ENCODE peak calls at places on chromosomes 1 and 21, in eight cellular contexts. One of them, this sample, is unnamed.
A peak's percentile ranks its signal among the peaks of the same experiment; 100 is the strongest.

GRCh38 chr1:85344256-85344694 is 67.8 kb upstream of the BCL10 start:
- DNase-seq in T-cell: no peak
- DNase-seq in NCI-H2171: no peak
- DNase-seq in head of caudate nucleus: no peak
- DNase-seq in activated T-cell treated with anti-CD3 and anti-CD28 coated beads for 1 hour: no peak
- DNase-seq in neuronal stem cell: no peak
- DNase-seq in right atrium auricular region: no peak
- DNase-seq in EH: peak; percentile 74
- DNase-seq in this sample: peak; percentile 25

GRCh38 chr1:10020668-10021067 is 12.1 kb upstream of the UBE4B start:
- DNase-seq in T-cell: no peak
- DNase-seq in NCI-H2171: no peak
- DNase-seq in head of caudate nucleus: no peak
- DNase-seq in activated T-cell treated with anti-CD3 and anti-CD28 coated beads for 1 hour: no peak
- DNase-seq in neuronal stem cell: no peak
- DNase-seq in right atrium auricular region: no peak
- DNase-seq in EH: peak; percentile 59
- DNase-seq in this sample: no peak

GRCh38 chr1:26277261-26277661 is 2.6 kb upstream of the SH3BGRL3 start:
- DNase-seq in T-cell: no peak
- DNase-seq in NCI-H2171: no peak
- DNase-seq in head of caudate nucleus: no peak
- DNase-seq in activated T-cell treated with anti-CD3 and anti-CD28 coated beads for 1 hour: no peak
- DNase-seq in neuronal stem cell: no peak
- DNase-seq in right atrium auricular region: no peak
- DNase-seq in EH: no peak
- DNase-seq in this sample: no peak

GRCh38 chr1:24369801-24370200 is 43.8 kb downstream of the STPG1 start:
- DNase-seq in T-cell: no peak
- DNase-seq in NCI-H2171: peak; percentile 15
- DNase-seq in head of caudate nucleus: no peak
- DNase-seq in activated T-cell treated with anti-CD3 and anti-CD28 coated beads for 1 hour: no peak
- DNase-seq in neuronal stem cell: no peak
- DNase-seq in right atrium auricular region: no peak
- DNase-seq in EH: no peak
- DNase-seq in this sample: no peak

GRCh38 chr21:44845418-44846200 is 27.7 kb upstream of the SUMO3 start:
- DNase-seq in T-cell: peak; percentile 41
- DNase-seq in NCI-H2171: no peak
- DNase-seq in head of caudate nucleus: peak; percentile 42
- DNase-seq in activated T-cell treated with anti-CD3 and anti-CD28 coated beads for 1 hour: peak; percentile 28
- DNase-seq in neuronal stem cell: peak; percentile 55
- DNase-seq in right atrium auricular region: peak; percentile 69
- DNase-seq in EH: peak; percentile 61
- DNase-seq in this sample: peak; percentile 54

GRCh38 chr1:16717174-16718108 is 22.9 kb upstream of the RNU1-4 start:
- DNase-seq in T-cell: no peak
- DNase-seq in NCI-H2171: no peak
- DNase-seq in head of caudate nucleus: peak; percentile 75
- DNase-seq in activated T-cell treated with anti-CD3 and anti-CD28 coated beads for 1 hour: no peak
- DNase-seq in neuronal stem cell: no peak
- DNase-seq in right atrium auricular region: peak; percentile 58
- DNase-seq in EH: no peak
- DNase-seq in this sample: no peak

GRCh38 chr1:117631361-117631760 is 25.5 kb downstream of the TENT5C start:
- DNase-seq in T-cell: no peak
- DNase-seq in NCI-H2171: no peak
- DNase-seq in head of caudate nucleus: no peak
- DNase-seq in activated T-cell treated with anti-CD3 and anti-CD28 coated beads for 1 hour: no peak
- DNase-seq in neuronal stem cell: no peak
- DNase-seq in right atrium auricular region: no peak
- DNase-seq in EH: no peak
- DNase-seq in this sample: peak; percentile 5

GRCh38 chr1:160708821-160709220 is 2.8 kb downstream of the CD48 start:
- DNase-seq in T-cell: peak; percentile 35
- DNase-seq in NCI-H2171: no peak
- DNase-seq in head of caudate nucleus: no peak
- DNase-seq in activated T-cell treated with anti-CD3 and anti-CD28 coated beads for 1 hour: no peak
- DNase-seq in neuronal stem cell: no peak
- DNase-seq in right atrium auricular region: no peak
- DNase-seq in EH: no peak
- DNase-seq in this sample: no peak

GRCh38 chr1:230424440-230425251 is 1.5 kb downstream of the PGBD5 start:
- DNase-seq in T-cell: no peak
- DNase-seq in NCI-H2171: no peak
- DNase-seq in head of caudate nucleus: no peak
- DNase-seq in activated T-cell treated with anti-CD3 and anti-CD28 coated beads for 1 hour: no peak
- DNase-seq in neuronal stem cell: no peak
- DNase-seq in right atrium auricular region: no peak
- DNase-seq in EH: no peak
- DNase-seq in this sample: peak; percentile 66

GRCh38 chr21:41425954-41426655 is at the start of gene MX1:
- DNase-seq in T-cell: peak; percentile 78
- DNase-seq in NCI-H2171: no peak
- DNase-seq in head of caudate nucleus: peak; percentile 83
- DNase-seq in activated T-cell treated with anti-CD3 and anti-CD28 coated beads for 1 hour: peak; percentile 96
- DNase-seq in neuronal stem cell: no peak
- DNase-seq in right atrium auricular region: peak; percentile 73
- DNase-seq in EH: peak; percentile 41
- DNase-seq in this sample: peak; percentile 18

GRCh38 chr1:3290915-3291314 is 163.6 kb upstream of the ARHGEF16 start:
- DNase-seq in T-cell: no peak
- DNase-seq in NCI-H2171: no peak
- DNase-seq in head of caudate nucleus: no peak
- DNase-seq in activated T-cell treated with anti-CD3 and anti-CD28 coated beads for 1 hour: no peak
- DNase-seq in neuronal stem cell: no peak
- DNase-seq in right atrium auricular region: no peak
- DNase-seq in EH: no peak
- DNase-seq in this sample: no peak

GRCh38 chr1:17573518-17574041 is 34.1 kb downstream of the ARHGEF10L start:
- DNase-seq in T-cell: no peak
- DNase-seq in NCI-H2171: no peak
- DNase-seq in head of caudate nucleus: peak; percentile 64
- DNase-seq in activated T-cell treated with anti-CD3 and anti-CD28 coated beads for 1 hour: no peak
- DNase-seq in neuronal stem cell: peak; percentile 76
- DNase-seq in right atrium auricular region: no peak
- DNase-seq in EH: no peak
- DNase-seq in this sample: no peak

GRCh38 chr1:26993237-26994019 is at the start of gene TRNP1:
- DNase-seq in T-cell: peak; percentile 57
- DNase-seq in NCI-H2171: peak; percentile 76
- DNase-seq in head of caudate nucleus: peak; percentile 85
- DNase-seq in activated T-cell treated with anti-CD3 and anti-CD28 coated beads for 1 hour: peak; percentile 57
- DNase-seq in neuronal stem cell: peak; percentile 72
- DNase-seq in right atrium auricular region: no peak
- DNase-seq in EH: peak; percentile 78
- DNase-seq in this sample: peak; percentile 84

GRCh38 chr1:171422489-171422888 is 62.8 kb upstream of the PRRC2C start:
- DNase-seq in T-cell: no peak
- DNase-seq in NCI-H2171: no peak
- DNase-seq in head of caudate nucleus: no peak
- DNase-seq in activated T-cell treated with anti-CD3 and anti-CD28 coated beads for 1 hour: no peak
- DNase-seq in neuronal stem cell: no peak
- DNase-seq in right atrium auricular region: no peak
- DNase-seq in EH: peak; percentile 65
- DNase-seq in this sample: no peak

GRCh38 chr1:36148821-36149236 is 457 bp downstream of the TRAPPC3 start:
- DNase-seq in T-cell: no peak
- DNase-seq in NCI-H2171: no peak
- DNase-seq in head of caudate nucleus: no peak
- DNase-seq in activated T-cell treated with anti-CD3 and anti-CD28 coated beads for 1 hour: no peak
- DNase-seq in neuronal stem cell: no peak
- DNase-seq in right atrium auricular region: no peak
- DNase-seq in EH: no peak
- DNase-seq in this sample: no peak

GRCh38 chr1:55172272-55172671 is 42.9 kb downstream of the USP24 start:
- DNase-seq in T-cell: no peak
- DNase-seq in NCI-H2171: no peak
- DNase-seq in head of caudate nucleus: no peak
- DNase-seq in activated T-cell treated with anti-CD3 and anti-CD28 coated beads for 1 hour: no peak
- DNase-seq in neuronal stem cell: no peak
- DNase-seq in right atrium auricular region: no peak
- DNase-seq in EH: peak; percentile 53
- DNase-seq in this sample: no peak

GRCh38 chr1:59138402-59138801 is 158.5 kb upstream of the FGGY start:
- DNase-seq in T-cell: no peak
- DNase-seq in NCI-H2171: no peak
- DNase-seq in head of caudate nucleus: no peak
- DNase-seq in activated T-cell treated with anti-CD3 and anti-CD28 coated beads for 1 hour: no peak
- DNase-seq in neuronal stem cell: no peak
- DNase-seq in right atrium auricular region: no peak
- DNase-seq in EH: no peak
- DNase-seq in this sample: no peak